ENCODE peak calls at places on chromosomes 13 and 19, in four cellular contexts. L is CD4-positive, CD25-positive, alpha-beta regulatory T cell; C is heart left ventricle; Y is breast epithelium. Z is an unnamed sample.

GRCh38 chr19:35643255-35644205 is 2.0 kb downstream of the ETV2 start:
- DNase-seq in L (peak; percentile 74), C (peak; percentile 81), Y (peak; percentile 73), Z (peak; percentile 91)

GRCh38 chr13:92901739-92902138 is 324.9 kb upstream of the GPC6 start:
- DNase-seq in L (no peak), C (no peak), Y (no peak), Z (no peak)

GRCh38 chr19:18131841-18132596 is 20.9 kb upstream of the PIK3R2 start:
- DNase-seq in L (no peak), C (no peak), Y (no peak), Z (no peak)

GRCh38 chr13:101455863-101456262 is 3.4 kb downstream of the ITGBL1 start:
- DNase-seq in L (no peak), C (no peak), Y (no peak), Z (no peak)

GRCh38 chr19:3708207-3708931 is at the start of gene TJP3:
- DNase-seq in L (no peak), C (no peak), Y (peak; percentile 79), Z (peak; percentile 61)

GRCh38 chr19:6066661-6067646 is 43.3 kb downstream of the RFX2 start:
- DNase-seq in L (no peak), C (peak; percentile 94), Y (peak; percentile 93), Z (peak; percentile 99)

GRCh38 chr19:52667972-52668371 is 29.8 kb upstream of the ZNF83 start:
- DNase-seq in L (no peak), C (no peak), Y (no peak), Z (no peak)

GRCh38 chr13:33794576-33794975 is 23.4 kb upstream of the RFC3 start:
- DNase-seq in L (no peak), C (no peak), Y (peak; percentile 82), Z (no peak)

GRCh38 chr13:49457221-49457620 is 13.1 kb downstream of the SETDB2 start:
- DNase-seq in L (no peak), C (no peak), Y (no peak), Z (no peak)

GRCh38 chr19:38690146-38690545 is 42.7 kb downstream of the ACTN4 start:
- DNase-seq in L (no peak), C (no peak), Y (no peak), Z (no peak)

GRCh38 chr13:49071341-49071937 is 95.7 kb downstream of the FNDC3A start:
- DNase-seq in L (no peak), C (no peak), Y (no peak), Z (no peak)

GRCh38 chr19:45079063-45079910 is at the start of gene GEMIN7:
- DNase-seq in L (peak; percentile 64), C (peak; percentile 81), Y (peak; percentile 55), Z (peak; percentile 89)

GRCh38 chr13:94706854-94707399 is 5.4 kb downstream of the SOX21 start:
- DNase-seq in L (no peak), C (no peak), Y (no peak), Z (no peak)

GRCh38 chr13:71625694-71626093 is 241.3 kb downstream of the DACH1 start:
- DNase-seq in L (no peak), C (no peak), Y (no peak), Z (no peak)

GRCh38 chr13:106471957-106472543 is 63.4 kb downstream of the EFNB2 start:
- DNase-seq in L (no peak), C (no peak), Y (no peak), Z (no peak)

GRCh38 chr13:23069571-23069970 is 111.2 kb upstream of the SGCG start:
- DNase-seq in L (no peak), C (no peak), Y (no peak), Z (no peak)

GRCh38 chr19:5996598-5997320 is 18.8 kb upstream of the RANBP3 start:
- DNase-seq in L (no peak), C (no peak), Y (no peak), Z (no peak)

GRCh38 chr19:2557093-2557440 is 81.1 kb downstream of the GADD45B start:
- DNase-seq in L (no peak), C (no peak), Y (no peak), Z (no peak)

GRCh38 chr13:98301721-98302120 is 124.7 kb upstream of the RNF113B start:
- DNase-seq in L (no peak), C (no peak), Y (no peak), Z (no peak)

GRCh38 chr13:110445722-110446569 is 115.6 kb downstream of the RAB20 start:
- DNase-seq in L (no peak), C (no peak), Y (no peak), Z (no peak)

GRCh38 chr13:111436446-111436845 is 116.0 kb downstream of the TEX29 start:
- DNase-seq in L (no peak), C (no peak), Y (no peak), Z (no peak)

GRCh38 chr13:33352023-33352422 is 66.5 kb upstream of the STARD13 start:
- DNase-seq in L (no peak), C (no peak), Y (no peak), Z (no peak)

GRCh38 chr13:58960909-58961308 is 1202.8 kb downstream of the DIAPH3 start:
- DNase-seq in L (no peak), C (no peak), Y (no peak), Z (no peak)

GRCh38 chr19:4517451-4518057 is 732 bp downstream of the PLIN4 start:
- DNase-seq in L (no peak), C (no peak), Y (no peak), Z (no peak)

GRCh38 chr19:31597616-31598015 is 248.4 kb upstream of the TSHZ3 start:
- DNase-seq in L (no peak), C (no peak), Y (no peak), Z (no peak)

GRCh38 chr13:114101325-114101821 is 31.1 kb downstream of the RASA3 start:
- DNase-seq in L (no peak), C (no peak), Y (no peak), Z (peak; percentile 77)

GRCh38 chr13:94825507-94825906 is 113.2 kb upstream of the SOX21 start:
- DNase-seq in L (no peak), C (peak; percentile 57), Y (peak; percentile 27), Z (peak; percentile 71)

GRCh38 chr13:50511877-50512332 is 331.6 kb downstream of the DLEU7 start:
- DNase-seq in L (no peak), C (no peak), Y (no peak), Z (no peak)
- H3K4me3 ChIP-seq in L (peak overlapping the region; percentile 83), C (no peak overlapping the region), Y (no peak overlapping the region), Z (peak overlapping the region; percentile 39)

DNA sequence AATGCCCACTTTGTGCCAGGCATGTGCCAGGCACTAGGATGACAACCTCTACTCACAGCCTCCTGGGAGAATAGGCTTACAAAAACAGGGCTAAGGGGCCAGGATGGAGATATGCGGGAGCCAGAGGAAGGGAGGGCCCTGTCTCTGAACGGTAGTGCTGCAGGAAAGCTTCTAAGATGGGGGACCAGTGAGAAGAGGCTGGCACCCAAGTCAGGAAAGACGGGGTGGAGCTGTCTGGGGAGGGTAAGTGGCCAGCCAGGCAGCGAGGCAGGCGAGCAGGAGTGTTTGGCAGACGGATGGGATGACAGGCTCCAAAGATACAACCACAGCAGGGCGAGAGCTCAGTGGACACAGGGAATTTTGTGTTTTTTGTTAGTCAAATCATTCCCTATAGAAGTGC is 44.7 kb upstream of the GPI start:
- DNase-seq in L (no peak), C (no peak), Y (no peak), Z (no peak)
- H3K4me1 ChIP-seq in L (peaks cover 23% of the 10 kb centered on the region), C (peaks cover 6% of the 10 kb centered on the region), Y (peaks cover 14% of the 10 kb centered on the region), Z (peaks cover 43% of the 10 kb centered on the region)

GRCh38 chr19:1168562-1168873 is 5.5 kb downstream of the SBNO2 start:
- DNase-seq in L (no peak), C (no peak), Y (no peak), Z (no peak)
- H3K4me3 ChIP-seq in L (no peak overlapping the region), C (no peak overlapping the region), Y (peak overlapping the region; percentile 91), Z (peak overlapping the region; percentile 39)

GRCh38 chr19:42251572-42251990 is 3.3 kb downstream of the ERF start:
- DNase-seq in L (no peak), C (no peak), Y (peak; percentile 20), Z (no peak)
- H3K4me1 ChIP-seq in L (peaks cover 38% of the 10 kb centered on the region), C (peaks cover 14% of the 10 kb centered on the region), Y (peaks cover 28% of the 10 kb centered on the region), Z (peaks cover 84% of the 10 kb centered on the region)

DNA sequence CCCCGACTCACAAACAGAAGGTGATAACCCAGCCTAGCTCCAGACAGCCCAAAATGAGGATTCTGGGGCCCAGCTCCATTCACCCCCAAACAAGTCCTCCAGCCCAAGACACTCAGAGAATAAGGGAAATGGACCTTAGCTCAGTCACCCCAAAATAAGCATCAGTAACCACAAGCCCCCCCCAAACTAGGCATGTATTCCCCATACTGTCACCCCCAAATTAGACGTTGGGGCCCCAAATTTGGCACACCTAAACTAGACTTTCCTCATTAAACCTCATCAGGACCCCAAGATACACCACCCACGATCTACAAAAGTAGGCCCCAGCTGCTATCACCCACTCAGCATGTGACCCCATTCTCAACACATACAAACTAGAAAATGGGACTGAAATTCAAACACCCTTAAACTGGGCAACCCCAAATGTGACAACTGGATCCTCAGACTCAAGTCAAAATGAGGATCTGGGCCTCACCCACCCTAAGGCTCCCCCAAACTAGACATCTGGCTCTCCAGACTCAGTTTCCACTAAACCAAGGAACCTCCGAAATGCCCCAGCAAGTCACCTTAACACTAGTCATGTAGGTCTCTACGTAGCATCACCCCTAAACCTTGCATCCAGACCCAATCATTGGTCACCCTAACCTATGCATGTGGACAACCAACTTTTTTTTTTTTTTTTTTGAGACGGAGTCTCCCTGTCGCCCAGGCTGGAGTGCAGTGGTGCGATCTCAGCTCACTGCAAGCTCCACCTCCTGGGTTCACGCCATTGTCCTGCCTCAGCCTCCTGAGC is 13.4 kb upstream of the ERFL start:
- DNase-seq in L (no peak), C (no peak), Y (no peak), Z (no peak)
- H3K4me3 ChIP-seq in L (no peak overlapping the region), C (no peak overlapping the region), Y (no peak overlapping the region), Z (no peak overlapping the region)

GRCh38 chr19:7349231-7349591 is 474 bp downstream of the ARHGEF18 start:
- DNase-seq in L (no peak), C (no peak), Y (no peak), Z (no peak)
- H3K4me1 ChIP-seq in L (peaks cover 75% of the 10 kb centered on the region), C (no peaks in the 10 kb centered on the region), Y (no peaks in the 10 kb centered on the region), Z (no peaks in the 10 kb centered on the region)

GRCh38 chr19:17026041-17026658 is 460 bp downstream of the CPAMD8 start:
- DNase-seq in L (no peak), C (no peak), Y (no peak), Z (no peak)
- H3K4me3 ChIP-seq in L (no peak overlapping the region), C (peak overlapping the region; percentile 13), Y (peak overlapping the region; percentile 63), Z (peak overlapping the region; percentile 33)

GRCh38 chr13:30112602-30113435 is 194.5 kb downstream of the KATNAL1 start:
- DNase-seq in L (peak; percentile 64), C (peak; percentile 74), Y (peak; percentile 84), Z (peak; percentile 87)
- H3K4me1 ChIP-seq in L (peaks cover 20% of the 10 kb centered on the region), C (no peaks in the 10 kb centered on the region), Y (peaks cover 6% of the 10 kb centered on the region), Z (peaks cover 43% of the 10 kb centered on the region)